ENCODE peak calls at places on chromosome 3, in ten cellular contexts. V, Q, L, O, W, Z, E, H, G and I are unnamed samples.

GRCh38 chr3:29331035-29331434 is 50.2 kb downstream of the RBMS3 start:
- DNase-seq in V (no peak), Q (no peak), L (no peak), O (no peak), W (no peak), Z (no peak), E (no peak), H (no peak), G (no peak), I (no peak)

GRCh38 chr3:27544372-27544865 is 60.2 kb upstream of the SLC4A7 start:
- DNase-seq in V (no peak), Q (no peak), L (no peak), O (peak; percentile 69), W (no peak), Z (peak; percentile 82), E (no peak), H (peak; percentile 77), G (peak; percentile 79), I (no peak)

GRCh38 chr3:13420817-13421755 is 964 bp upstream of the NUP210 start:
- DNase-seq in V (no peak), Q (no peak), L (no peak), O (no peak), W (peak; percentile 88), Z (no peak), E (no peak), H (no peak), G (no peak), I (no peak)

GRCh38 chr3:85254738-85255137 is 295.9 kb downstream of the CADM2 start:
- DNase-seq in V (no peak), Q (no peak), L (no peak), O (peak; percentile 5), W (no peak), Z (no peak), E (no peak), H (peak; percentile 45), G (no peak), I (peak; percentile 18)

GRCh38 chr3:69831737-69832136 is 92.5 kb downstream of the MITF start:
- DNase-seq in V (no peak), Q (no peak), L (no peak), O (no peak), W (no peak), Z (no peak), E (no peak), H (no peak), G (no peak), I (no peak)

GRCh38 chr3:46664188-46664970 is 29.1 kb downstream of the ALS2CL start:
- DNase-seq in V (no peak), Q (peak; percentile 12), L (no peak), O (no peak), W (peak; percentile 31), Z (no peak), E (no peak), H (no peak), G (no peak), I (no peak)

GRCh38 chr3:194374930-194375329 is 5.4 kb upstream of the LRRC15 start:
- DNase-seq in V (no peak), Q (no peak), L (no peak), O (no peak), W (no peak), Z (no peak), E (no peak), H (no peak), G (no peak), I (no peak)

GRCh38 chr3:25558106-25558505 is 106.6 kb downstream of the TOP2B start:
- DNase-seq in V (no peak), Q (no peak), L (no peak), O (peak; percentile 88), W (no peak), Z (no peak), E (peak; percentile 35), H (peak; percentile 63), G (peak; percentile 73), I (no peak)

GRCh38 chr3:106030620-106030945 is 161.8 kb upstream of the CBLB start:
- DNase-seq in V (no peak), Q (no peak), L (no peak), O (peak; percentile 60), W (no peak), Z (peak; percentile 64), E (no peak), H (peak; percentile 73), G (peak; percentile 19), I (no peak)

GRCh38 chr3:48797626-48798025 is 50.0 kb downstream of the PRKAR2A start:
- DNase-seq in V (no peak), Q (no peak), L (no peak), O (no peak), W (no peak), Z (no peak), E (no peak), H (no peak), G (no peak), I (no peak)

GRCh38 chr3:196327405-196327804 is 9.4 kb upstream of the DYNLT2B start:
- DNase-seq in V (no peak), Q (no peak), L (no peak), O (no peak), W (no peak), Z (no peak), E (no peak), H (no peak), G (no peak), I (no peak)

GRCh38 chr3:171842864-171843511 is at the start of gene TMEM212:
- DNase-seq in V (no peak), Q (no peak), L (no peak), O (peak; percentile 81), W (no peak), Z (no peak), E (no peak), H (peak; percentile 41), G (peak; percentile 80), I (peak; percentile 12)

GRCh38 chr3:58560771-58561311 is 16.4 kb downstream of the FAM107A start:
- DNase-seq in V (no peak), Q (peak; percentile 86), L (no peak), O (peak; percentile 96), W (no peak), Z (peak; percentile 83), E (no peak), H (peak; percentile 88), G (peak; percentile 96), I (peak; percentile 85)

GRCh38 chr3:58556761-58557181 is 19.8 kb upstream of the ACOX2 start:
- DNase-seq in V (no peak), Q (no peak), L (no peak), O (no peak), W (no peak), Z (no peak), E (no peak), H (no peak), G (no peak), I (peak; percentile 24)

GRCh38 chr3:58556001-58556400 is 19.0 kb upstream of the ACOX2 start:
- DNase-seq in V (no peak), Q (no peak), L (no peak), O (no peak), W (no peak), Z (no peak), E (no peak), H (no peak), G (no peak), I (no peak)

GRCh38 chr3:58559586-58559985 is 17.6 kb downstream of the FAM107A start:
- DNase-seq in V (no peak), Q (no peak), L (no peak), O (no peak), W (no peak), Z (no peak), E (no peak), H (no peak), G (no peak), I (no peak)

DNA sequence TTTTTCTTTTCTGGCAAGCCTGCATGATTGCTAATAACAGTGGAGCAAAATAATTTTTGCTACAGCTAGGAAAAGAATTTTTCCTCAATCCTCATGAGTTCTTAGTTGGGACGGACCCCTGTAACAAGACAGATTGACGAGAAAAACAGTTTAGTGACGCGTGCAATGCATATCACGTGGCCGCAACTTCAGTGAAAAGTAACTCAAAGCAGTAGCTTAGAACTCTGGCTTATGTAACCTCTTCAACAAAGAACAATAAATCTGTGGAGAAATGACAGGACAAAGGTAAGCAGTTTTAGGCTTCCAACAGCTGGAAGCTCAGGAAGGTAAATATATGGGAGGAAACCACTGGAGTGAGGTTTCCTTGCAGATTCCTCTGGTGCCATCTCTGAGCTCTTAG is 19.7 kb downstream of the FAM107A start:
- DNase-seq in V (no peak), Q (no peak), L (no peak), O (no peak), W (no peak), Z (no peak), E (no peak), H (no peak), G (no peak), I (no peak)
- H3K4me1 ChIP-seq in V (no peaks in the 10 kb centered on the region), Q (peaks cover 17% of the 10 kb centered on the region), L (no peaks in the 10 kb centered on the region), O (peaks cover 3% of the 10 kb centered on the region), W (no peaks in the 10 kb centered on the region), Z (no peaks in the 10 kb centered on the region), E (no peaks in the 10 kb centered on the region), H (peaks cover 6% of the 10 kb centered on the region), G (no peaks in the 10 kb centered on the region), I (peaks cover 3% of the 10 kb centered on the region)

DNA sequence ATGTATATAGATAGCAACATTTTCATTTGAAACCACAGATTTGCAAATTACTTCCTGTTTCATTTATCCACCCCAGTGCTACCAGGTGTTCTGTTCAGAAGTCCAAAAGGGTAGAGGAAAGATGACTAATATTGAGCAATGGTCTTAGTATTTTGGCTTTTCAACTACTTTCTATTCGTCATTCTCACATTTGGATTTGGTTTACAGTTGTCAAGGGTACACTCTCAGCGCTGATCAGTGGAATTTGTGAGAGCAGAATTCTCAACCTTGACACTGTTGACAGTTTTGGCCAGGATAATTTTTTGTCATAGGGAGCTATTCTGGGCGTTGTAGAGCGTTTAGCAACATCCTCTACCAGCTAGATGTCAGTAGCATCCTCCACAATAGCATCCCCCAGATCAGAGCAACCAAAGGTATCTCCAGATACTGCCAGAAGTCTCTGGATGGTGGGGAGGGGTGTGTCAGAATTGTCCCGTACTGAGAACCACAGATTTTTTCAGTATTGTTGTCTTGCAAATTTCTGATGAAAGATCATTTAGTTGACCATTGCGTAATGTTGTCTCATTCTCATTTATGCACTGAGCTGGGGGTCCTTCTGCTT is 4.2 kb downstream of the HMCES start:
- DNase-seq in V (no peak), Q (no peak), L (no peak), O (peak; percentile 81), W (no peak), Z (peak; percentile 87), E (no peak), H (peak; percentile 37), G (peak; percentile 56), I (no peak)
- H3K4me1 ChIP-seq in V (peaks cover 14% of the 10 kb centered on the region), Q (peaks cover 8% of the 10 kb centered on the region), L (peaks cover 14% of the 10 kb centered on the region), O (peaks cover 17% of the 10 kb centered on the region), W (peaks cover 9% of the 10 kb centered on the region), Z (peaks cover 25% of the 10 kb centered on the region), E (no peaks in the 10 kb centered on the region), H (peaks cover under 1% of the 10 kb centered on the region), G (peaks cover 7% of the 10 kb centered on the region), I (peaks cover 5% of the 10 kb centered on the region)

GRCh38 chr3:4983739-4984510 is 4.7 kb downstream of the BHLHE40 start:
- DNase-seq in V (peak; percentile 45), Q (peak; percentile 90), L (no peak), O (peak; percentile 96), W (peak; percentile 87), Z (peak; percentile 88), E (peak; percentile 67), H (peak; percentile 92), G (peak; percentile 66), I (peak; percentile 79)
- H3K4me1 ChIP-seq in V (peaks cover 57% of the 10 kb centered on the region), Q (peaks cover 76% of the 10 kb centered on the region), L (peaks cover 38% of the 10 kb centered on the region), O (peaks cover 51% of the 10 kb centered on the region), W (peaks cover 5% of the 10 kb centered on the region), Z (peaks cover 17% of the 10 kb centered on the region), E (no peaks in the 10 kb centered on the region), H (peaks cover 32% of the 10 kb centered on the region), G (peaks cover 33% of the 10 kb centered on the region), I (peaks cover 29% of the 10 kb centered on the region)

DNA sequence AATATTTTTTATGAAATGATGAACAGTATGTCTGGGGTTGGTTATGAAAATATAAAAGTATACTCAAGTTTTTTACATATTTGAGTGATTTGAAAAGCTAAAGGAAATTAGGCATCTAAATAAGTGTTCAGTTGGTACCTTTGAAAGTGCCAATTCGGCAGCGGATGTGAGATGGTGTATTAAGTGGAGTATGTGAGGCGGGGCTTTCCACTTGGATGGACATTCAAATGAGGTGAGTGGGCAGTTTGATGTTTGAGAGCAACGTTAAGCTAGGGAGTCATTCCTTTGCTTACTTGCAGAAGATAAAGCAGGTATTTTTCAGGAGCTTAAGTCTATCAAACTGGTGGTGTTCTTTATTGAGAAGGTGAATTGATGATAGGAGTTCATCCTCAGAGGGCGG is 189.0 kb upstream of the GOLIM4 start:
- DNase-seq in V (no peak), Q (no peak), L (no peak), O (no peak), W (no peak), Z (no peak), E (no peak), H (no peak), G (no peak), I (no peak)
- H3K4me1 ChIP-seq in V (no peaks in the 10 kb centered on the region), Q (no peaks in the 10 kb centered on the region), L (no peaks in the 10 kb centered on the region), O (no peaks in the 10 kb centered on the region), W (no peaks in the 10 kb centered on the region), Z (no peaks in the 10 kb centered on the region), E (no peaks in the 10 kb centered on the region), H (no peaks in the 10 kb centered on the region), G (peaks cover 27% of the 10 kb centered on the region), I (no peaks in the 10 kb centered on the region)